ENCODE peak calls at places on chromosome 11, in nine cellular contexts. P is RWPE1, B is tibial nerve, K is Calu3, O is adrenal gland, Y is ovary, A is dorsolateral prefrontal cortex, M is sigmoid colon, W is WTC11. H is an unnamed sample.

GRCh38 chr11:44028816-44029506 is 18.8 kb upstream of the ACCSL start:
- DNase-seq in P (no peak), B (no peak), K (no peak), O (no peak), Y (no peak), A (no peak), M (no peak), W (no peak), H (no peak)

GRCh38 chr11:69583068-69583467 is 57.9 kb upstream of the CCND1 start:
- DNase-seq in P (no peak), B (no peak), K (no peak), O (no peak), Y (no peak), A (no peak), M (no peak), W (no peak), H (no peak)

GRCh38 chr11:69890476-69890875 is 71.3 kb upstream of the FGF3 start:
- DNase-seq in P (no peak), B (no peak), K (no peak), O (no peak), Y (no peak), A (no peak), M (no peak), W (no peak), H (no peak)

GRCh38 chr11:19934828-19935259 is 222.2 kb downstream of the NAV2 start:
- DNase-seq in P (no peak), B (no peak), K (no peak), O (no peak), Y (no peak), A (no peak), M (no peak), W (no peak), H (no peak)

GRCh38 chr11:1408346-1408745 is 18.6 kb downstream of the BRSK2 start:
- DNase-seq in P (no peak), B (no peak), K (no peak), O (no peak), Y (no peak), A (no peak), M (no peak), W (no peak), H (no peak)

GRCh38 chr11:58963551-58964075 is 24.3 kb downstream of the GLYATL1 start:
- DNase-seq in P (peak; percentile 4), B (no peak), K (peak; percentile 10), O (no peak), Y (no peak), A (no peak), M (no peak), W (peak; percentile 74), H (no peak)

GRCh38 chr11:70547821-70548670 is 149.7 kb downstream of the CTTN start:
- DNase-seq in P (no peak), B (no peak), K (no peak), O (peak; percentile 29), Y (no peak), A (no peak), M (no peak), W (no peak), H (no peak)

GRCh38 chr11:45609902-45610301 is 55.5 kb downstream of the CHST1 start:
- DNase-seq in P (no peak), B (no peak), K (no peak), O (no peak), Y (no peak), A (no peak), M (no peak), W (no peak), H (no peak)

GRCh38 chr11:15119826-15120225 is 5.1 kb downstream of the INSC start:
- DNase-seq in P (no peak), B (no peak), K (no peak), O (no peak), Y (no peak), A (no peak), M (no peak), W (no peak), H (no peak)

GRCh38 chr11:65551572-65552398 is 6.4 kb downstream of the LTBP3 start:
- DNase-seq in P (no peak), B (no peak), K (peak; percentile 82), O (no peak), Y (no peak), A (no peak), M (no peak), W (peak; percentile 89), H (peak; percentile 52)

GRCh38 chr11:68924073-68924925 is 20.6 kb downstream of the IGHMBP2 start:
- DNase-seq in P (no peak), B (no peak), K (no peak), O (no peak), Y (no peak), A (no peak), M (peak; percentile 84), W (no peak), H (no peak)

GRCh38 chr11:118434553-118435232 is 1.6 kb upstream of the KMT2A start:
- DNase-seq in P (peak; percentile 20), B (no peak), K (peak; percentile 22), O (peak; percentile 47), Y (peak; percentile 16), A (peak; percentile 56), M (peak; percentile 67), W (peak; percentile 62), H (peak; percentile 23)

GRCh38 chr11:118427707-118428106 is 8.6 kb upstream of the KMT2A start:
- DNase-seq in P (no peak), B (no peak), K (no peak), O (no peak), Y (no peak), A (no peak), M (no peak), W (no peak), H (no peak)

GRCh38 chr11:118435233-118435892 is 929 bp upstream of the KMT2A start:
- DNase-seq in P (peak; percentile 37), B (no peak), K (peak; percentile 31), O (peak; percentile 61), Y (peak; percentile 26), A (peak; percentile 66), M (peak; percentile 72), W (peak; percentile 89), H (peak; percentile 45)

GRCh38 chr11:118434123-118434552 is 2.2 kb upstream of the KMT2A start:
- DNase-seq in P (no peak), B (no peak), K (no peak), O (no peak), Y (no peak), A (no peak), M (no peak), W (no peak), H (no peak)

DNA sequence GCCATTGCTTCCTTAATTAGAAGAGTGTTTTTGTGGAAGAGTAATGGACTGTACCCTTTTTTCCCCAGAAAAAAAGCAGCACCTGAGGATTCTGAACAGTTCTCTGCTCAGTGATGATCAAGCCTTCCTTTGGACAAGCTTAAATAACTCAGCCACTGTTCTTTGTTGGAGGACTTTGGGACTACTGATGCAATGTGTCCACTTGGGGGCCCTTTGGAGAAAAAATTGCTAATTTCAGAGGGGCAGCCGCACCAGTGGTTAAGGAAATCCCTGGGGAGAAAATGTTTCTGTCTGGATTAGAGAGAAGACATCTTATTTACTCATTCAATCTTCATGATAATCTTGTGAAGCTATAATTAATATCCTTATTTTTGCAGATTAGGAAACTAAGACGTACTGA is 5.3 kb upstream of the KMT2A start:
- DNase-seq in P (no peak), B (no peak), K (no peak), O (no peak), Y (no peak), A (no peak), M (no peak), W (no peak), H (no peak)
- TF ChIP-seq CTCF in P (no peak), B (no peak), K (no peak), O (no peak), Y (no peak), A (no peak), M (no peak), W (no peak), H (no peak)

GRCh38 chr11:36566407-36567053 is 1.3 kb upstream of the RAG1 start:
- DNase-seq in P (no peak), B (no peak), K (no peak), O (no peak), Y (no peak), A (no peak), M (no peak), W (no peak), H (no peak)
- TF ChIP-seq CTCF in P (no peak), B (no peak), K (no peak), O (no peak), Y (no peak), A (no peak), M (no peak), W (no peak), H (no peak)

GRCh38 chr11:94767701-94768601 is at the start of gene AMOTL1:
- DNase-seq in P (peak; percentile 68), B (peak; percentile 80), K (peak; percentile 81), O (peak; percentile 77), Y (peak; percentile 61), A (peak; percentile 84), M (peak; percentile 96), W (peak; percentile 89), H (peak; percentile 70)
- TF ChIP-seq CTCF in P (no peak), B (peak; percentile 5), K (no peak), O (no peak), Y (no peak), A (no peak), M (no peak), W (no peak), H (no peak)

DNA sequence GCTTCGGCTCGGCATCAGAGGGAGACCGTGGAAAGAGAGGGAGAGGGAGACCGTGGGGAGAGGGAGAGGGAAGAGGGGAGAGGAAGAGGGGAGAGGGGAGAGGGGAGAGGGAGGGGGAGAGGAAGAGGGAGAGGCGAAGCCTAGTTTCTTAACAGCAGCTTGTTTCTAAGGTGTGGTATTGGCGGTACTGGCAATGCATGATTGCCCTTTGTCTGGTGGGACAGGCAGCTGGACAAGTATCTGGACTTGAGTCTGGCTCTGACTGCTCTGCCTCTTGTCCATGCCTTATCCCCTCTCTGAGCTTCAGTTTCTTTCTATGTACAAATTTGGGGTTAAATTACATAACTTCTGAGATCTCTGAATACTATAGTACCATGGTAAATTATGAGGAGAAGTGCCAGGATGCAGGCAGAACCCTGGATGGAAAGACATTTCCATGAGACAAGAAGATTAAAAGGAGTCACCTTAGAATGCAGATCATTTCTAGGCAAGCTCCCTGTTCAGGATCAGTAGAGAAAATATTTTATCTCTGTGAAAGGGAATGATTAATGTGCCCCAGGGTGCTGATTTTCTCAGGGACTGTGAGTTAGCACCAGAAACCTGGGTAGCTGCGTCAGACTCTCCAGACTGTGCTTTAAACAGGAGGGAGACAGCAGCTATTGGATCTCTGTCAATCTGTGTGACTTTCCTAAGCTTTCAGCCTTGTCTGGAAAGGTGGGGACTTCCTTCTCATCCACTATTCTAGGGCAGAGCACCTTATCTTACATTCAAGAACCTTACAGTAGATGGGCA is 31.8 kb upstream of the CCDC90B start:
- DNase-seq in P (no peak), B (no peak), K (no peak), O (no peak), Y (no peak), A (no peak), M (no peak), W (no peak), H (no peak)
- TF ChIP-seq CTCF in P (no peak), B (no peak), K (no peak), O (no peak), Y (no peak), A (no peak), M (no peak), W (no peak), H (no peak)

H was measured in natural killer cell.